ENCODE peak calls at places on chromosomes 16 and 17, in seven cellular contexts. M is GM12892; H is stimulated activated naive CD4-positive, alpha-beta T cell treated with Interleukin-2 at 50 U/mL for 16 hours; S is amygdala; Q is RCC 7860; Y is GM13976; P is activated T-helper 1 cell treated with Interleukin-2 at 50 U/mL for 16 hours. N is an unnamed sample.
A peak's percentile ranks its signal among the peaks of the same experiment; 100 is the strongest.

GRCh38 chr16:27847030-27847550 is 216.4 kb downstream of the GSG1L start:
- DNase-seq in M (no peak), H (no peak), S (no peak), Q (peak; percentile 65), Y (no peak), P (no peak), N (no peak)

GRCh38 chr16:12124742-12125141 is 148.2 kb downstream of the SNX29 start:
- DNase-seq in M (no peak), H (no peak), S (no peak), Q (no peak), Y (no peak), P (no peak), N (no peak)

GRCh38 chr17:81665205-81666091 is 957 bp downstream of the OXLD1 start:
- DNase-seq in M (peak; percentile 65), H (peak; percentile 61), S (no peak), Q (peak; percentile 11), Y (peak; percentile 76), P (no peak), N (peak; percentile 38)

GRCh38 chr16:80691111-80691761 is 113.2 kb downstream of the CDYL2 start:
- DNase-seq in M (no peak), H (no peak), S (no peak), Q (no peak), Y (no peak), P (no peak), N (no peak)

GRCh38 chr17:49494937-49495841 is at the start of gene NGFR:
- DNase-seq in M (peak; percentile 83), H (peak; percentile 48), S (no peak), Q (no peak), Y (peak; percentile 89), P (peak; percentile 25), N (peak; percentile 47)

GRCh38 chr17:78387982-78388941 is 9.8 kb downstream of the PGS1 start:
- DNase-seq in M (no peak), H (no peak), S (no peak), Q (no peak), Y (peak; percentile 70), P (no peak), N (no peak)

GRCh38 chr16:346587-346986 is 5.9 kb downstream of the AXIN1 start:
- DNase-seq in M (no peak), H (no peak), S (no peak), Q (peak; percentile 23), Y (no peak), P (no peak), N (no peak)

GRCh38 chr17:9023389-9024210 is 2.3 kb downstream of the NTN1 start:
- DNase-seq in M (no peak), H (no peak), S (no peak), Q (no peak), Y (no peak), P (no peak), N (no peak)

GRCh38 chr17:63961355-63962207 is 11.1 kb downstream of the SCN4A start:
- DNase-seq in M (peak; percentile 54), H (peak; percentile 26), S (no peak), Q (no peak), Y (peak; percentile 75), P (no peak), N (peak; percentile 40)